ENCODE peak calls at places on chromosomes 4 and X, in four cellular contexts. Z is MM.1S, C is AG09309, M is left lung. A is an unnamed sample.
A peak's percentile ranks its signal among the peaks of the same experiment; 100 is the strongest.

GRCh38 chr4:118730683-118731082 is 45.5 kb downstream of the METTL14 start:
- DNase-seq in C (no peak), Z (no peak), M (no peak), A (no peak)

GRCh38 chr4:37656649-37657048 is 29.5 kb downstream of the RELL1 start:
- DNase-seq in Z (no peak), M (no peak), C (no peak), A (no peak)

GRCh38 chrX:153164733-153165132 is 14.4 kb upstream of the MAGEA1 start:
- DNase-seq in C (no peak), M (no peak), Z (no peak), A (no peak)

GRCh38 chr4:125331116-125331515 is 16.4 kb downstream of the FAT4 start:
- DNase-seq in M (no peak), C (no peak), Z (no peak), A (no peak)

GRCh38 chr4:74896595-74896994 is 36.3 kb upstream of the PARM1 start:
- DNase-seq in M (no peak), Z (no peak), C (no peak), A (no peak)

GRCh38 chr4:130568746-130569145 is 1472.8 kb downstream of the C4orf33 start:
- DNase-seq in M (no peak), C (no peak), Z (no peak), A (no peak)

GRCh38 chr4:88567591-88567990 is 24.7 kb upstream of the HERC3 start:
- DNase-seq in Z (no peak), C (no peak), M (no peak), A (no peak)

GRCh38 chrX:70479197-70479969 is 34.7 kb downstream of the DLG3 start:
- DNase-seq in Z (no peak), M (no peak), C (peak; percentile 44), A (no peak)

GRCh38 chr4:63492515-63492914 is 916.7 kb downstream of the TECRL start:
- DNase-seq in Z (peak; percentile 79), C (no peak), M (no peak), A (no peak)

GRCh38 chr4:8695237-8696219 is 103.0 kb downstream of the CPZ start:
- DNase-seq in Z (no peak), M (no peak), C (no peak), A (no peak)

GRCh38 chr4:3519468-3520264 is 12.6 kb downstream of the LRPAP1 start:
- DNase-seq in Z (no peak), C (no peak), M (peak; percentile 19), A (no peak)

GRCh38 chr4:78322032-78322431 is 229.5 kb upstream of the ANXA3 start:
- DNase-seq in M (no peak), Z (no peak), C (no peak), A (no peak)

GRCh38 chrX:125998432-125998831 is 167.7 kb downstream of the DCAF12L2 start:
- DNase-seq in Z (peak; percentile 11), M (no peak), C (no peak), A (no peak)

GRCh38 chrX:19554786-19555185 is 39.5 kb upstream of the MAP3K15 start:
- DNase-seq in C (peak; percentile 47), M (no peak), Z (no peak), A (no peak)

GRCh38 chr4:39732728-39733127 is 34.8 kb downstream of the UBE2K start:
- DNase-seq in C (peak; percentile 40), Z (no peak), M (no peak), A (no peak)

GRCh38 chr4:74805601-74806000 is 11.3 kb upstream of the BTC start:
- DNase-seq in Z (no peak), M (no peak), C (no peak), A (no peak)

GRCh38 chrX:72255445-72255844 is 16.6 kb upstream of the ERCC6L start:
- DNase-seq in M (peak; percentile 46), C (no peak), Z (no peak), A (no peak)

GRCh38 chr4:173466101-173466500 is 63.9 kb downstream of the HAND2 start:
- DNase-seq in C (no peak), M (no peak), Z (no peak), A (no peak)

GRCh38 chr4:62324215-62324614 is 1124.1 kb downstream of the ADGRL3 start:
- DNase-seq in Z (no peak), C (no peak), M (no peak), A (no peak)

GRCh38 chr4:127631420-127631819 is 1.3 kb upstream of the INTU start:
- DNase-seq in C (no peak), M (no peak), Z (no peak), A (no peak)

GRCh38 chr4:121358473-121358872 is 22.3 kb downstream of the QRFPR start:
- DNase-seq in C (peak; percentile 38), Z (no peak), M (no peak), A (no peak)

GRCh38 chr4:128600996-128601857 is 208.3 kb upstream of the JADE1 start:
- DNase-seq in M (peak; percentile 57), C (peak; percentile 85), Z (no peak), A (no peak)

GRCh38 chrX:72048515-72049455 is 82.9 kb downstream of the RTL5 start:
- DNase-seq in Z (no peak), C (no peak), M (no peak), A (peak; percentile 18)

GRCh38 chr4:29588615-29589014 is 1131.6 kb upstream of the PCDH7 start:
- DNase-seq in C (peak; percentile 41), Z (no peak), M (no peak), A (no peak)

GRCh38 chr4:82611982-82612381 is 50.2 kb upstream of the TMEM150C start:
- DNase-seq in C (no peak), M (no peak), Z (no peak), A (no peak)

DNA sequence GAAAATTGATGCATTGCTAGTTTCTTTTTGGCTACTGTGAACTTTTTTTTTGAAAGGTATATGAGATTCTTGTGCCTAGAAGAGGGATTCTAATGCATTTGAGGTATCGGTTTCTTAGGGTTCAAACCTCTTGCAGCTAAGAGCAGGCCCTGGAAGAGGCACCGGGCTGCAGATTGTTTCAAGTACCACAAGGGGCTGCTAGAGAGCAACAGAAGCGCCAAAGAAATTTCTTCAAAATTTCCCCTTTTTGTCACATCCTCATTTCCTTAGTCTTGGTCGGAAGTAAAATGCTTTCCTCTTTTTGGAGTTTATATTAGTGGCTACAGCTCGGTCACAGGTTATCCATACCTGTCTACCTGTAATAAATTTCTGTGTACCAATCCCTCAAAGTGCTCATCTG is 89.8 kb downstream of the PDGFRA start:
- DNase-seq in M (no peak), C (peak; percentile 24), Z (peak; percentile 65), A (no peak)
- TF ChIP-seq CTCF in M (peak; percentile 81), C (peak; percentile 93), Z (peak; percentile 86), A (peak; percentile 65)

GRCh38 chr4:143203577-143203976 is 18.9 kb downstream of the USP38 start:
- DNase-seq in Z (no peak), C (no peak), M (no peak), A (no peak)

GRCh38 chr4:143202824-143203223 is 18.1 kb downstream of the USP38 start:
- DNase-seq in M (no peak), C (no peak), Z (peak; percentile 11), A (no peak)

GRCh38 chr4:143207555-143207954 is 22.8 kb downstream of the USP38 start:
- DNase-seq in Z (peak; percentile 38), M (no peak), C (no peak), A (no peak)
- TF ChIP-seq CTCF in Z (peak; percentile 32), M (peak; percentile 25), C (peak; percentile 30), A (no peak)

GRCh38 chr4:117137143-117137542 is 51.8 kb upstream of the TRAM1L1 start:
- DNase-seq in Z (no peak), C (no peak), M (no peak), A (no peak)

GRCh38 chr4:117135634-117136354 is 50.4 kb upstream of the TRAM1L1 start:
- DNase-seq in Z (peak; percentile 13), C (no peak), M (no peak), A (no peak)

DNA sequence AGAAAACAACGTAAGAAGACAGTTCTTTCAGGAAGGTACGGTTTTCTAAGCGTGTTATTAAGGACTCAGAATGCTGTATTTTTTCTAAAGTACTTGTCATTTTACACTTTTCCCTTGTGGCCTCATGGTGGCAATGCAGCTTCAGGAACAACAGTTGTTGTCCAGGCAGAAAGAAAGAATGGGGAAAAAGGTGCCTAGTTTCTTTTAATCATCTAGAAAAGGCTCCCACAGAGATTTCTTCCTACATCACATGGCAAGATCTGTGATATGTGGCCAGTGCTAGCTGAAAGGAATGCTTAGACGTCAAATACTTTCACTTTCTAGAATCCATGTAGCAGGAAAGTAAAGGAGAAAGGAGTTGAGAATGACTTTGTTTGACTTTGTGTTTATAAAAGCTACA is 49.0 kb upstream of the TRAM1L1 start:
- DNase-seq in M (no peak), Z (peak; percentile 65), C (no peak), A (no peak)
- TF ChIP-seq CTCF in M (peak; percentile 37), Z (peak; percentile 58), C (peak; percentile 19), A (no peak)

GRCh38 chr4:182306792-182307507 is 63.7 kb downstream of the TENM3 start:
- DNase-seq in M (no peak), C (peak; percentile 69), Z (no peak), A (no peak)
- TF ChIP-seq CTCF in M (no peak), C (peak; percentile 36), Z (peak; percentile 3), A (no peak)

GRCh38 chr4:15853345-15853744 is 75.2 kb downstream of the CD38 start:
- DNase-seq in Z (no peak), C (no peak), M (no peak), A (no peak)

GRCh38 chr4:15852524-15852923 is 74.4 kb downstream of the CD38 start:
- DNase-seq in M (no peak), Z (no peak), C (no peak), A (no peak)

GRCh38 chr4:15851969-15852368 is 73.8 kb downstream of the CD38 start:
- DNase-seq in M (no peak), C (no peak), Z (no peak), A (no peak)

GRCh38 chr4:15847746-15848145 is 69.6 kb downstream of the CD38 start:
- DNase-seq in Z (no peak), C (no peak), M (no peak), A (no peak)

DNA sequence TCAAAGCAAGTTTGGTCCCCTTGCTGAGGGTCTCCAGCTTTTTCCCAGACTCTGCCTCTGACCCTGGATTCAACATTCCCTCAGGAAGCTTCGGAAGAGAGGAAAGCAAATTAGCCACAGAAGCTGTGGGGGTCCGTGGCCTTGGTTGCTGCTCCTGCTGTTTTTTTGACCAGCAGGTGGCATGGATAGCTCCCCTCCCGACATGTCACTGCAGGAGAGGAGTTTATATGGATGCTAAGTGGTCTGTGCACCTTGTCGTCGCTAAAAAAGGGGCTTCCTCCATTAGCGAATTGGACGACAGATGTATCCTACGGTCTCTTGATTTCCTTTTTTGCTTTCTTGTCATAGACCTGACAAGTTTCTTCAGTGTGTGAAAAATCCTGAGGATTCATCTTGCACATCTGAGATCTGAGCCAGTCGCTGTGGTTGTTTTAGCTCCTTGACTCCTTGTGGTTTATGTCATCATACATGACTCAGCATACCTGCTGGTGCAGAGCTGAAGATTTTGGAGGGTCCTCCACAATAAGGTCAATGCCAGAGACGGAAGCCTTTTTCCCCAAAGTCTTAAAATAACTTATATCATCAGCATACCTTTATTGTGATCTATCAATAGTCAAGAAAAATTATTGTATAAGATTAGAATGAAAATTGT is 70.2 kb downstream of the CD38 start:
- DNase-seq in Z (no peak), M (no peak), C (no peak), A (no peak)
- TF ChIP-seq CTCF in Z (no peak), M (no peak), C (no peak), A (no peak)